ENCODE peak calls at places on chromosomes 1 and 21, in eight cellular contexts. O, P, M, D, F, K, R and Q are unnamed samples.

GRCh38 chr1:227748496-227749182 is 13.4 kb downstream of the SNAP47 start:
- DNase-seq in O (no peak), P (no peak), M (no peak), D (peak), F (no peak), K (no peak), R (no peak), Q (peak)

GRCh38 chr1:82901118-82901517 is 1097.8 kb downstream of the TTLL7 start:
- DNase-seq in O (no peak), P (no peak), M (no peak), D (no peak), F (no peak), K (no peak), R (no peak), Q (no peak)

GRCh38 chr1:235953801-235954200 is 87.1 kb upstream of the LYST start:
- DNase-seq in O (no peak), P (peak), M (no peak), D (peak), F (no peak), K (no peak), R (no peak), Q (no peak)

GRCh38 chr1:53581476-53581875 is 122.3 kb downstream of the DMRTB1 start:
- DNase-seq in O (no peak), P (no peak), M (no peak), D (no peak), F (no peak), K (no peak), R (peak), Q (no peak)

GRCh38 chr1:30174499-30174898 is 548.9 kb downstream of the MATN1 start:
- DNase-seq in O (no peak), P (no peak), M (no peak), D (no peak), F (no peak), K (no peak), R (no peak), Q (no peak)

GRCh38 chr1:218366322-218367052 is 21.4 kb downstream of the TGFB2 start:
- DNase-seq in O (no peak), P (no peak), M (no peak), D (no peak), F (no peak), K (no peak), R (no peak), Q (no peak)

GRCh38 chr1:26203642-26204318 is 13.4 kb downstream of the CATSPER4 start:
- DNase-seq in O (no peak), P (no peak), M (no peak), D (no peak), F (no peak), K (no peak), R (no peak), Q (no peak)

GRCh38 chr1:118075116-118075515 is 109.9 kb downstream of the SPAG17 start:
- DNase-seq in O (no peak), P (no peak), M (no peak), D (no peak), F (no peak), K (no peak), R (no peak), Q (peak)

GRCh38 chr21:35511298-35512162 is 462.4 kb upstream of the RUNX1 start:
- DNase-seq in O (no peak), P (peak), M (no peak), D (peak), F (no peak), K (no peak), R (no peak), Q (peak)

GRCh38 chr1:156383023-156383422 is 14.0 kb downstream of the RHBG start:
- DNase-seq in O (peak), P (peak), M (peak), D (peak), F (peak), K (peak), R (no peak), Q (peak)

GRCh38 chr1:93591833-93592635 is 89.6 kb downstream of the BCAR3 start:
- DNase-seq in O (peak), P (no peak), M (no peak), D (no peak), F (no peak), K (peak), R (peak), Q (no peak)

GRCh38 chr1:168421399-168422004 is 122.3 kb downstream of the XCL2 start:
- DNase-seq in O (no peak), P (no peak), M (no peak), D (no peak), F (no peak), K (no peak), R (no peak), Q (no peak)

GRCh38 chr1:87278791-87279190 is 49.9 kb upstream of the LMO4 start:
- DNase-seq in O (no peak), P (peak), M (no peak), D (peak), F (no peak), K (no peak), R (no peak), Q (no peak)

GRCh38 chr1:47533176-47534039 is 95.6 kb downstream of the FOXD2 start:
- DNase-seq in O (peak), P (peak), M (no peak), D (peak), F (peak), K (no peak), R (peak), Q (no peak)

GRCh38 chr1:42017259-42017658 is 98.5 kb upstream of the HIVEP3 start:
- DNase-seq in O (no peak), P (no peak), M (no peak), D (no peak), F (no peak), K (no peak), R (no peak), Q (no peak)